ENCODE peak calls at places on chromosomes 7 and 10, in five cellular contexts. C, E, H, G and Y are unnamed samples.

GRCh38 chr10:20254497-20254896 is 438.3 kb downstream of the PLXDC2 start:
- DNase-seq in C (no peak), E (no peak), G (no peak), H (no peak), Y (no peak)

GRCh38 chr10:61901829-61902447 is 439 bp downstream of the ARID5B start:
- DNase-seq in C (no peak), E (no peak), H (no peak), G (no peak), Y (no peak)

GRCh38 chr7:137933270-137934017 is 68.4 kb downstream of the CREB3L2 start:
- DNase-seq in C (no peak), G (no peak), H (peak), E (no peak), Y (peak)

GRCh38 chr7:128203710-128204214 is 37.3 kb upstream of the LEP start:
- DNase-seq in E (no peak), C (no peak), H (no peak), G (no peak), Y (no peak)

GRCh38 chr7:117997862-117998825 is 124.9 kb upstream of the CTTNBP2 start:
- DNase-seq in C (no peak), H (no peak), G (no peak), E (no peak), Y (no peak)

GRCh38 chr7:46603296-46603701 is 682.2 kb upstream of the IGFBP3 start:
- DNase-seq in G (no peak), C (no peak), E (no peak), H (no peak), Y (no peak)

GRCh38 chr7:281637-282036 is 8.3 kb upstream of the FOXL3 start:
- DNase-seq in H (no peak), C (no peak), E (no peak), G (no peak), Y (no peak)

GRCh38 chr7:47771301-47771989 is 176.8 kb downstream of the PKD1L1 start:
- DNase-seq in C (no peak), H (no peak), E (no peak), G (no peak), Y (no peak)

GRCh38 chr10:84224411-84225028 is 824 bp downstream of the LRIT2 start:
- DNase-seq in C (no peak), E (no peak), H (peak), G (no peak), Y (no peak)

GRCh38 chr7:42491106-42491505 is 254.1 kb upstream of the GLI3 start:
- DNase-seq in E (no peak), G (no peak), H (no peak), C (no peak), Y (no peak)

GRCh38 chr7:98399903-98400537 is 870 bp downstream of the BAIAP2L1 start:
- DNase-seq in C (no peak), H (no peak), G (no peak), E (no peak), Y (peak)

GRCh38 chr7:107854989-107855388 is 36.0 kb upstream of the DLD start:
- DNase-seq in E (no peak), C (no peak), G (no peak), H (no peak), Y (no peak)

GRCh38 chr10:91006001-91006751 is 85.3 kb upstream of the ANKRD1 start:
- DNase-seq in E (peak), G (peak), H (peak), C (peak), Y (peak)

GRCh38 chr10:60148266-60148840 is 241.3 kb downstream of the ANK3 start:
- DNase-seq in H (no peak), E (no peak), G (no peak), C (no peak), Y (no peak)

DNA sequence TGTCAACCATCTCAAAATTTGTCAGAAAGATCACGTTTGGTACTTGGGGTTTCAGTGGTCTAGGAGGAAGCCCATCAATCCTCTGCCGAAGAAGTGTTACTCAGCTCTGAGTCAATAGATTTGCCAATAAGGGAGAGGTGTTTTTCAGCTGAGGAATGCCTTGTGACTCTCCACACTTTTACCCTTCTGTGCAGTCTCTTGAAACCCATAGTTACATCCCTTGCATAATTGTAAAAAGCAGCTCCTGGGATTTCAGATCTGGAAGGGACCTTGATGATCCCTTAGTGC is 47.5 kb downstream of the INSYN2A start:
- DNase-seq in C (no peak), G (no peak), E (no peak), H (no peak), Y (no peak)
- TF ChIP-seq GABPA in C (no peak), G (no peak), E (no peak), H (no peak), Y (no peak)

GRCh38 chr7:50637725-50638643 is 72.8 kb upstream of the DDC start:
- DNase-seq in H (no peak), C (no peak), G (no peak), E (no peak), Y (no peak)
- TF ChIP-seq GABPA in H (no peak), C (no peak), G (no peak), E (no peak), Y (no peak)

DNA sequence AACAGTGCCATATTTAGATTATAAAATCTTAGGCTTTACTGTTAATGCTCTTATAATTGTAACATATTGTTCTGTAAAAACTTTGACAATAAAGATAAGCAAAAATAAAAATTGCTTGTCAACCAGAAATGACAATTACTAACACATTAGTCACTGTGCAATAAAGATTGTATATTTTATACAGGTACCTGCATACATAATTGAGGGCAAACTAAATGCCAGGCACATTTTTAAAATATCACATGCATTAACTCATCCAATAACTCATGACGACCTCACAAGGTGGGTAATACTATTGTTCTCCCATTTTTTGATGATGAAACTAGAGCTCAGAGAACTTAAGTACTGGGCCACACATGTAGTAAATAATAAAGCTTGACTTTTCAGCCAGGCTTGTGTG is 1020.2 kb upstream of the C7orf33 start:
- DNase-seq in H (no peak), C (no peak), E (no peak), G (no peak), Y (no peak)
- TF ChIP-seq GABPA in H (no peak), C (no peak), E (no peak), G (no peak), Y (no peak)

DNA sequence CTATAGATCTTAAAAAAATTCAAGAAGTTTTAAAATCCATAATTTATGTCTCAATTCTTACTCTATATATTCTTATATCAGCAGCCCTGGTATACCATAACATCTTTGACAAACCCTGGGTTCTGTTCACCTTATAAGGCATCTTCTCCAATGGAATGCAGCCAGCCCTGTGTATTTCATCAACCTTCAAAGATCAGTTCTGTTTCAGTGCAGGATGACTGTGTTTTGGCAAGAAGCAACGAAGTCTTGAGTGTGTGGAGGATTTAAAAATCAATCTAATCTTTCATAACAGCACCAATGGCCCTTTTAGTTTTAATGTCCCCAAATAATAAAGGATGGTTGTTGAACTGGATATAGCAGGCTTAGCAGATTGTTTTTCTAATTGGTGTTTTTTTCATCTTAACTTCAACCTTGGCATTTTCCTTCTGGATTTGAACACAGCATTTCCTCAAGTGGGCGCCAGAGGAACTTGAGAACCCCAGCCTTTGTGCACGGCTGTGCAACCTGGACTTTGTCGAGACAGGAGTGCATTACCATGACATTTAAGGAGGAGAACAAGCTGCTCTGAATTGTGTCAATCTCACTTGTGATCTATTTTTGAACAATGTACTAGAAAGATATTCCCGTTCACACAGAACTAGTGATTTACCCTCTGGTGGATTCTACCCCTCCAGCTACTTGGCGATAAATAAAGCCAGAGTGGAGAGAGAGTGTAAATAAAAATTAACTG is 313.3 kb upstream of the AKR1E2 start:
- DNase-seq in H (no peak), C (no peak), G (peak), E (no peak), Y (peak)
- TF ChIP-seq GABPA in H (no peak), C (no peak), G (no peak), E (no peak), Y (no peak)

GRCh38 chr10:109306698-109307097 is 616.6 kb downstream of the XPNPEP1 start:
- DNase-seq in E (no peak), G (no peak), H (no peak), C (no peak), Y (no peak)
- TF ChIP-seq GABPA in E (no peak), G (no peak), H (no peak), C (no peak), Y (no peak)

GRCh38 chr7:96503597-96503996 is 181.7 kb upstream of the SLC25A13 start:
- DNase-seq in C (no peak), E (no peak), G (no peak), H (no peak), Y (no peak)

GRCh38 chr7:96495751-96496216 is 173.9 kb upstream of the SLC25A13 start:
- DNase-seq in H (no peak), E (peak), G (no peak), C (no peak), Y (peak)

GRCh38 chr7:96501318-96501717 is 179.4 kb upstream of the SLC25A13 start:
- DNase-seq in E (no peak), C (no peak), G (no peak), H (no peak), Y (no peak)

GRCh38 chr7:96497567-96497966 is 175.7 kb upstream of the SLC25A13 start:
- DNase-seq in E (no peak), G (no peak), H (no peak), C (no peak), Y (no peak)

DNA sequence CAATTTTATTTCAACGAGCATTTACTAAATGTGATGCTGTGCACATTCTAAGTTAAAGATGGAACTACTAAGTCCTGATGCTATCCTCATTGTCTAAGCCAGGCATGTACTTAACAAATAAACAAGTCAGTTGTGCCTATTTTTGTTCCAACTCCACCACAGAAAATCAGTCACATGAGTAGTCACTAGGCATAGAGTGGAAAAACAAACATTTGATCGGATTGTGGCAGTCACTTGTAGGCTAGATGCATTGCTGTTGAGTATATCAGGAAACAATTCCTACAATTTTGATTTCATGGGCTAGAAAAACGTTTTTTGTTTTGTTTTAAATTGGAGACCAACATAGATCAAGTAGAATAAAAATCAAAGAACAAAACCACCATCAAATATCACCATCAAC is 177.6 kb upstream of the SLC25A13 start:
- DNase-seq in G (no peak), H (no peak), C (no peak), E (no peak), Y (no peak)
- TF ChIP-seq GABPA in G (no peak), H (no peak), C (no peak), E (no peak), Y (no peak)

GRCh38 chr10:77459905-77460304 is 177.7 kb downstream of the KCNMA1 start:
- DNase-seq in G (no peak), H (no peak), E (no peak), C (no peak), Y (no peak)
- TF ChIP-seq GABPA in G (no peak), H (no peak), E (no peak), C (no peak), Y (no peak)

DNA sequence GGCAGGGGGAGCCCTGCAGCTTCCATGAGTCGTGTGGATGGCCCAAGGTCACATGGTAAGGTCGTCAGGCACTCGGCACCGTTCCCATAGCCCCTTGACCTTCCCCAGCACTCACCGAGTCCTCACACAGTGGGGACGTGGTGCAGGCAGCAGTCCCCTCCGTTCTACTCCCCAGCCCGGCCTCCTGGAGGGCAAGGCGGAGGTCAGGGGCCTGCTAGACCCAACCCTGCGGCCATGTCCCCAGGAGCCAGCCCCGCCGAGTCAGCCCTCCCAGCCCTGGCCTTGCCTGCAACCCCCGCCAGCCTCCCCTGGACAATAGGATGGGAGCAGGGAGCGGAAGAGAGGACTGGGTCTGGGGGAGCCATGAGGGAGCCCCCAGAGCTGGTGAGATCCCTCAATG is 65.2 kb downstream of the ELFN1 start:
- DNase-seq in C (no peak), H (no peak), G (no peak), E (no peak), Y (no peak)
- TF ChIP-seq GABPA in C (no peak), H (no peak), G (no peak), E (no peak), Y (no peak)

DNA sequence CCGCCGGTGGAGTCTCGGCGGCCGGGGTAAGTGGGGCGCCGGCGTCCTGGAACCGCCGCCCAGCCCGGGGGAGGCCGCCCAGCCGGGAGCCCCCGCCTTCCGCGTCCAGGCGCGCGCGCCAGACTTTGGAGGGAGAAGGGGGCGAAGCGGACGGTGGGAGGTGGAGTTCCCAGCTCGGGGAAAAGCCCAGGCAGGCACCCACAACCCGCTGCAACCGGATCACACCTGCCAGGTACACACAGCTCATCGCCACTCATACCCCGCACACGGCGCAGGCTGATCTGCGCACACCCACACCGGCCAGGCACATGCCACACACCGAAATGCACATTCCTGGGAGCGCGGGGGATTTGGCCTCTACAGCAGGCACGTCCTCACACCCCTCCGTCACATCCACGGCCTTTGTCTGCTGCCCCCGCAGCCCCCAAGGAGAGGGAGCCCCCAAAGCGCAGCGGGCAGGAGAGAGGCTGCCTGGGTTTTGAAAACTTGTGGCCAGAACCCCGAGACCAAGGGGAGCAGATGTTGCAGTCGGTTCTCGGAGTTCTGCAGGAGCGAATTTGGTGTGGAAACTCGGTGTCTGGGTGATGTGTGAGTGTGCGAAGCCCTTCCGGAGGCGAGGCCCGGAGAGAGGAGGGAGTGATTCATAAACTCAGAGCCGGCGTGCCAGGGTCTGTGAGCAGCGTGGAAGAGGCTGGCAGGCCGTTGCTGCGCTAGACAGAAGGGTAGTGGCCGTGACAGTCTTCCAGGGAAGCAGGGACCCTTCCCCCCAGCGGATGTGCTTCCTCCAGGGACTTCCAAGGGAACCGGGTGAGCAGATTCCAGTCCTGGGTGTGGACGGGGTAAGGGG is 697 bp downstream of the CHST3 start:
- DNase-seq in E (no peak), H (no peak), G (no peak), C (no peak), Y (peak)
- TF ChIP-seq GABPA in E (no peak), H (no peak), G (no peak), C (no peak), Y (no peak)

DNA sequence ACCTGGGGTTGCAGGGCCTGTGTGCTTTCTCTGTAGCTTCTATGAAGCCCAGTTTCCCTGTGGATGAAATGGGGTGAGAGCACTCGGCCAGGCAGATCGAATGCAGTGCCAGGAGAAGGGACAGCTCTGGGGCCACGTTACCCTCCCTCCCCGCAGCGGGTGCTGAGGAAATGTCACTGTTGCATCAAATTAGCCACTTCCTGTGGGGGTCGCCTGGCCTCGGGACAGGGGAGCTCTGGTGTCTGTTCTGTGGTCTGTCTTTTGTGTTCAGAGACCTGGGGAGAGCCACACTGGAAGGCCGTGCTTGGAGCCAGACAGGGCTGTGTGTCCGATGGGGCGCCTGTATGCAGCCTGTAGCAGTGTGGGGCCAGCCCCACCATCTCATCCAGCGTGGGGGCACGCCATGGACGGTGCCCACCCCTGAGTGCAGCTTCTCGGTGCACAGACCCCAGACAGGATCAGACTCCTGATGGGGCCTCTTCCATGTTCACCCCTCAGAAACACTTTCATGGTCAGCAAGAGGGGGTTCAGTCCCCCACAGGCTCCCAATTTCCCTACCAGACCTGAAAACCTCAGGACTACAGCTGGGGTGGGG is 13.6 kb downstream of the TTYH3 start:
- DNase-seq in E (no peak), C (peak), H (no peak), G (no peak), Y (peak)
- TF ChIP-seq GABPA in E (no peak), C (peak), H (no peak), G (no peak), Y (no peak)